ENCODE peak calls at places on chromosomes 11 and 22, in eight cellular contexts. P is fibroblast of the aortic adventitia; B is astrocyte of the spinal cord; Q is epithelial cell of esophagus; Z is thoracic aorta; H is CD8-positive, alpha-beta T cell; W is lower lobe of right lung; Y is IMR-90. T is an unnamed sample.

GRCh38 chr11:66336234-66337102 is at the start of gene RIN1:
- DNase-seq in Y (peak; percentile 99), Z (no peak), Q (peak; percentile 97), H (peak; percentile 79), B (peak; percentile 99), W (peak; percentile 65), P (peak; percentile 95), T (peak; percentile 48)

GRCh38 chr11:96338910-96339703 is 3.9 kb downstream of the MAML2 start:
- DNase-seq in W (peak; percentile 70), Y (peak; percentile 84), P (peak; percentile 87), H (peak; percentile 48), B (peak; percentile 79), Z (no peak), Q (peak; percentile 87), T (no peak)

GRCh38 chr11:79564288-79564925 is 123.6 kb upstream of the TENM4 start:
- DNase-seq in Z (no peak), P (no peak), H (no peak), Q (peak; percentile 35), B (no peak), Y (no peak), W (peak; percentile 88), T (no peak)

GRCh38 chr22:26952004-26952403 is 294.6 kb downstream of the MIAT start:
- DNase-seq in Z (no peak), H (no peak), Q (no peak), P (no peak), B (no peak), W (no peak), Y (no peak), T (no peak)

GRCh38 chr11:71144736-71145135 is 107.6 kb downstream of the SHANK2 start:
- DNase-seq in P (no peak), W (no peak), Z (no peak), H (no peak), Q (peak; percentile 75), B (no peak), Y (no peak), T (no peak)

GRCh38 chr11:66854729-66855211 is 2.1 kb upstream of the LRFN4 start:
- DNase-seq in B (no peak), W (peak; percentile 41), P (no peak), Q (no peak), Y (no peak), Z (no peak), H (no peak), T (no peak)

GRCh38 chr11:120441592-120441991 is 70.0 kb upstream of the GRIK4 start:
- DNase-seq in P (no peak), W (no peak), Y (no peak), B (no peak), Z (no peak), Q (no peak), H (no peak), T (no peak)

GRCh38 chr22:30922151-30922611 is 46.4 kb downstream of the MORC2 start:
- DNase-seq in Y (peak; percentile 27), Q (peak; percentile 40), P (peak; percentile 35), B (peak; percentile 10), H (peak; percentile 86), W (peak; percentile 80), Z (no peak), T (no peak)

GRCh38 chr22:35308480-35308945 is 8.8 kb downstream of the TOM1 start:
- DNase-seq in Y (no peak), P (no peak), Z (no peak), B (no peak), W (no peak), H (no peak), Q (no peak), T (no peak)

GRCh38 chr11:64880240-64881001 is 2.0 kb upstream of the EHD1 start:
- DNase-seq in H (peak; percentile 15), W (no peak), Z (no peak), Q (no peak), B (no peak), Y (no peak), P (no peak), T (no peak)

GRCh38 chr11:102115557-102115956 is 5.3 kb downstream of the YAP1 start:
- DNase-seq in Z (no peak), Q (peak; percentile 25), B (peak; percentile 82), H (no peak), W (no peak), Y (peak; percentile 79), P (peak; percentile 61), T (no peak)

GRCh38 chr11:14902650-14903350 is 10.8 kb upstream of the CYP2R1 start:
- DNase-seq in H (no peak), Y (peak; percentile 71), B (peak; percentile 45), Q (peak; percentile 87), Z (no peak), W (no peak), P (peak; percentile 68), T (peak; percentile 69)

GRCh38 chr22:33831651-33832050 is 88.6 kb downstream of the LARGE1 start:
- DNase-seq in Z (no peak), Q (no peak), H (no peak), B (no peak), Y (no peak), P (no peak), W (no peak), T (no peak)

GRCh38 chr22:29143848-29144785 is 61.6 kb upstream of the EMID1 start:
- DNase-seq in W (no peak), P (no peak), H (no peak), B (no peak), Q (no peak), Y (no peak), Z (no peak), T (no peak)

GRCh38 chr22:29144786-29145160 is 60.9 kb upstream of the EMID1 start:
- DNase-seq in B (no peak), P (no peak), W (no peak), H (no peak), Y (no peak), Q (no peak), Z (no peak), T (no peak)

GRCh38 chr22:29146771-29147170 is 58.9 kb upstream of the EMID1 start:
- DNase-seq in H (no peak), B (no peak), Z (no peak), Q (no peak), P (no peak), Y (no peak), W (no peak), T (no peak)

GRCh38 chr22:29146101-29146560 is 59.6 kb upstream of the EMID1 start:
- DNase-seq in Z (no peak), H (no peak), Y (no peak), Q (no peak), W (no peak), P (no peak), B (no peak), T (no peak)

GRCh38 chr22:29145321-29146072 is 60.2 kb upstream of the EMID1 start:
- DNase-seq in B (no peak), W (no peak), P (no peak), Z (no peak), Q (no peak), Y (no peak), H (no peak), T (no peak)
- H3K4me3 ChIP-seq in B (no peak overlapping the region), W (no peak overlapping the region), P (no peak overlapping the region), Z (no peak overlapping the region), Q (no peak overlapping the region), Y (no peak overlapping the region), H (no peak overlapping the region), T (no peak overlapping the region)

GRCh38 chr22:44159230-44159629 is 21.5 kb upstream of the PARVG start:
- DNase-seq in Y (no peak), H (no peak), P (peak; percentile 89), Z (no peak), W (no peak), Q (no peak), B (no peak), T (no peak)
- TF ChIP-seq CTCF in Y (no peak), H (no peak), P (no peak), Z (no peak), W (no peak), Q (no peak), B (no peak), T (no peak)

GRCh38 chr22:19522881-19523239 is 1.4 kb downstream of the CLDN5 start:
- DNase-seq in Z (no peak), Y (no peak), W (no peak), Q (no peak), B (no peak), H (no peak), P (no peak), T (no peak)
- H3K4me3 ChIP-seq in Z (peak overlapping the region; percentile 32), Y (peak overlapping the region; percentile 10), W (peak overlapping the region; percentile 61), Q (no peak overlapping the region), B (peak overlapping the region; percentile 18), H (peak overlapping the region; percentile 41), P (no peak overlapping the region), T (no peak overlapping the region)

GRCh38 chr22:20866716-20867115 is 7.9 kb downstream of the SNAP29 start:
- DNase-seq in H (no peak), Y (peak; percentile 28), Z (no peak), B (no peak), Q (no peak), W (no peak), P (no peak), T (no peak)

GRCh38 chr22:20864186-20864908 is 5.5 kb downstream of the SNAP29 start:
- DNase-seq in H (no peak), P (no peak), Q (no peak), Z (no peak), W (no peak), B (no peak), Y (no peak), T (no peak)

GRCh38 chr22:20865869-20866445 is 7.2 kb downstream of the SNAP29 start:
- DNase-seq in P (peak; percentile 3), W (no peak), H (no peak), B (no peak), Y (no peak), Q (no peak), Z (no peak), T (no peak)

GRCh38 chr22:20863356-20863755 is 4.5 kb downstream of the SNAP29 start:
- DNase-seq in Q (no peak), H (no peak), W (no peak), P (no peak), B (no peak), Y (no peak), Z (no peak), T (no peak)

DNA sequence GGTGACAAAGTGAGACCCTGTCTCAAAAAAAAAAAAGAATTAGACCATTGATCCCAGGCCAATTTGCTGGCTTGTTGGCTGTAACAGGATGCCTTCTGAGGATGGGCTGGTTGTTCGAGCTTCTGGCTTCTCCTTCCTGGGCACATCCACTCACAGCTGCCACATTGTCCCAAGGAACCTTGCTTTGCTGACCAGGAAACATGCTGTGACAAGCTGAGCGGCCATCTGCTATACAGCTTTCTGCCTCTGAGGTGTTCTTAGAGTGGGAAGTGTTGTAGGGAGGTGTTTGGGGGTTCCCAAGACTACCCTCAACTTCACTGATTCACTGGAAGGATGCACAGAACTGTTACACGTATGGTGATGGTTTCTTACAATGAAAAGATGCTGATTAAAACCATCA is 6.5 kb downstream of the SNAP29 start:
- DNase-seq in W (no peak), B (no peak), Y (no peak), Q (no peak), H (no peak), P (no peak), Z (no peak), T (no peak)
- TF ChIP-seq CTCF in W (no peak), B (no peak), Y (no peak), Q (no peak), H (no peak), P (no peak), Z (no peak), T (no peak)

GRCh38 chr22:23452231-23453010 is 127.7 kb downstream of the IGLL1 start:
- DNase-seq in Y (no peak), H (no peak), Q (no peak), P (no peak), Z (no peak), B (no peak), W (no peak), T (no peak)
- H3K4me3 ChIP-seq in Y (no peak overlapping the region), H (no peak overlapping the region), Q (no peak overlapping the region), P (no peak overlapping the region), Z (no peak overlapping the region), B (no peak overlapping the region), W (no peak overlapping the region), T (no peak overlapping the region)